ENCODE peak calls at places on chromosomes 2 and 18, in eight cellular contexts. One of them, this sample, is unnamed.

GRCh38 chr18:63084220-63084619 is 235.3 kb downstream of the BCL2 start:
- DNase-seq in astrocyte: no peak
- DNase-seq in hepatocyte: no peak
- DNase-seq in iPS-NIHi11: no peak
- DNase-seq in stimulated activated CD4-positive, alpha-beta T cell treated with anti-CD3 and anti-CD28 coated beads, TNF-alpha, amount 100 ng/mL, for 4 hours: no peak
- DNase-seq in cardiac septum: no peak
- DNase-seq in left ventricle myocardium inferior: no peak
- DNase-seq in LoVo: no peak
- DNase-seq in this sample: no peak

GRCh38 chr2:202090530-202090929 is 17.5 kb downstream of the KIAA2012 start:
- DNase-seq in left ventricle myocardium inferior: peak
- DNase-seq in LoVo: no peak
- DNase-seq in astrocyte: no peak
- DNase-seq in hepatocyte: no peak
- DNase-seq in iPS-NIHi11: no peak
- DNase-seq in stimulated activated CD4-positive, alpha-beta T cell treated with anti-CD3 and anti-CD28 coated beads, TNF-alpha, amount 100 ng/mL, for 4 hours: no peak
- DNase-seq in cardiac septum: no peak
- DNase-seq in this sample: no peak

GRCh38 chr18:24534271-24534670 is 73.8 kb downstream of the HRH4 start:
- DNase-seq in stimulated activated CD4-positive, alpha-beta T cell treated with anti-CD3 and anti-CD28 coated beads, TNF-alpha, amount 100 ng/mL, for 4 hours: no peak
- DNase-seq in cardiac septum: no peak
- DNase-seq in LoVo: no peak
- DNase-seq in left ventricle myocardium inferior: no peak
- DNase-seq in iPS-NIHi11: no peak
- DNase-seq in astrocyte: no peak
- DNase-seq in hepatocyte: no peak
- DNase-seq in this sample: peak

GRCh38 chr2:8628179-8628869 is 53.5 kb upstream of the ID2 start:
- DNase-seq in cardiac septum: peak
- DNase-seq in iPS-NIHi11: peak
- DNase-seq in hepatocyte: peak
- DNase-seq in stimulated activated CD4-positive, alpha-beta T cell treated with anti-CD3 and anti-CD28 coated beads, TNF-alpha, amount 100 ng/mL, for 4 hours: no peak
- DNase-seq in LoVo: peak
- DNase-seq in astrocyte: no peak
- DNase-seq in left ventricle myocardium inferior: no peak
- DNase-seq in this sample: peak

GRCh38 chr2:188142636-188143035 is 149.0 kb upstream of the GULP1 start:
- DNase-seq in stimulated activated CD4-positive, alpha-beta T cell treated with anti-CD3 and anti-CD28 coated beads, TNF-alpha, amount 100 ng/mL, for 4 hours: no peak
- DNase-seq in LoVo: no peak
- DNase-seq in cardiac septum: no peak
- DNase-seq in hepatocyte: no peak
- DNase-seq in iPS-NIHi11: no peak
- DNase-seq in left ventricle myocardium inferior: no peak
- DNase-seq in astrocyte: peak
- DNase-seq in this sample: peak

GRCh38 chr2:199747427-199747826 is 103.6 kb downstream of the FTCDNL1 start:
- DNase-seq in left ventricle myocardium inferior: peak
- DNase-seq in hepatocyte: no peak
- DNase-seq in astrocyte: no peak
- DNase-seq in LoVo: no peak
- DNase-seq in iPS-NIHi11: no peak
- DNase-seq in cardiac septum: no peak
- DNase-seq in stimulated activated CD4-positive, alpha-beta T cell treated with anti-CD3 and anti-CD28 coated beads, TNF-alpha, amount 100 ng/mL, for 4 hours: no peak
- DNase-seq in this sample: no peak

GRCh38 chr2:225464346-225465025 is 65.0 kb downstream of the NYAP2 start:
- DNase-seq in stimulated activated CD4-positive, alpha-beta T cell treated with anti-CD3 and anti-CD28 coated beads, TNF-alpha, amount 100 ng/mL, for 4 hours: no peak
- DNase-seq in left ventricle myocardium inferior: no peak
- DNase-seq in hepatocyte: no peak
- DNase-seq in LoVo: peak
- DNase-seq in iPS-NIHi11: no peak
- DNase-seq in cardiac septum: no peak
- DNase-seq in astrocyte: no peak
- DNase-seq in this sample: peak

GRCh38 chr2:109257653-109258052 is 128.6 kb downstream of the SH3RF3 start:
- DNase-seq in astrocyte: peak
- DNase-seq in iPS-NIHi11: no peak
- DNase-seq in hepatocyte: no peak
- DNase-seq in stimulated activated CD4-positive, alpha-beta T cell treated with anti-CD3 and anti-CD28 coated beads, TNF-alpha, amount 100 ng/mL, for 4 hours: no peak
- DNase-seq in LoVo: no peak
- DNase-seq in cardiac septum: no peak
- DNase-seq in left ventricle myocardium inferior: no peak
- DNase-seq in this sample: no peak

GRCh38 chr2:229340086-229340760 is 69.1 kb upstream of the PID1 start:
- DNase-seq in left ventricle myocardium inferior: no peak
- DNase-seq in stimulated activated CD4-positive, alpha-beta T cell treated with anti-CD3 and anti-CD28 coated beads, TNF-alpha, amount 100 ng/mL, for 4 hours: no peak
- DNase-seq in astrocyte: peak
- DNase-seq in cardiac septum: no peak
- DNase-seq in iPS-NIHi11: no peak
- DNase-seq in LoVo: no peak
- DNase-seq in hepatocyte: no peak
- DNase-seq in this sample: peak

GRCh38 chr2:62456721-62457539 is 49.1 kb downstream of the TMEM17 start:
- DNase-seq in LoVo: peak
- DNase-seq in hepatocyte: peak
- DNase-seq in cardiac septum: peak
- DNase-seq in iPS-NIHi11: peak
- DNase-seq in left ventricle myocardium inferior: peak
- DNase-seq in stimulated activated CD4-positive, alpha-beta T cell treated with anti-CD3 and anti-CD28 coated beads, TNF-alpha, amount 100 ng/mL, for 4 hours: peak
- DNase-seq in astrocyte: peak
- DNase-seq in this sample: peak

GRCh38 chr2:204441316-204441715 is 104.0 kb upstream of the PARD3B start:
- DNase-seq in LoVo: no peak
- DNase-seq in astrocyte: no peak
- DNase-seq in left ventricle myocardium inferior: no peak
- DNase-seq in cardiac septum: no peak
- DNase-seq in iPS-NIHi11: no peak
- DNase-seq in stimulated activated CD4-positive, alpha-beta T cell treated with anti-CD3 and anti-CD28 coated beads, TNF-alpha, amount 100 ng/mL, for 4 hours: no peak
- DNase-seq in hepatocyte: no peak
- DNase-seq in this sample: no peak

GRCh38 chr18:72652990-72653593 is 109.0 kb upstream of the CBLN2 start:
- DNase-seq in left ventricle myocardium inferior: no peak
- DNase-seq in cardiac septum: no peak
- DNase-seq in iPS-NIHi11: peak
- DNase-seq in hepatocyte: peak
- DNase-seq in stimulated activated CD4-positive, alpha-beta T cell treated with anti-CD3 and anti-CD28 coated beads, TNF-alpha, amount 100 ng/mL, for 4 hours: no peak
- DNase-seq in LoVo: peak
- DNase-seq in astrocyte: no peak
- DNase-seq in this sample: peak

GRCh38 chr2:131045925-131046579 is 47.2 kb downstream of the FAM168B start:
- DNase-seq in stimulated activated CD4-positive, alpha-beta T cell treated with anti-CD3 and anti-CD28 coated beads, TNF-alpha, amount 100 ng/mL, for 4 hours: no peak
- DNase-seq in LoVo: no peak
- DNase-seq in cardiac septum: no peak
- DNase-seq in iPS-NIHi11: no peak
- DNase-seq in hepatocyte: no peak
- DNase-seq in astrocyte: no peak
- DNase-seq in left ventricle myocardium inferior: no peak
- DNase-seq in this sample: no peak

GRCh38 chr2:183093857-183094657 is 15.5 kb downstream of the DUSP19 start:
- DNase-seq in astrocyte: peak
- DNase-seq in left ventricle myocardium inferior: no peak
- DNase-seq in LoVo: no peak
- DNase-seq in hepatocyte: no peak
- DNase-seq in iPS-NIHi11: no peak
- DNase-seq in cardiac septum: no peak
- DNase-seq in stimulated activated CD4-positive, alpha-beta T cell treated with anti-CD3 and anti-CD28 coated beads, TNF-alpha, amount 100 ng/mL, for 4 hours: no peak
- DNase-seq in this sample: peak

GRCh38 chr2:95058989-95059601 is 33.6 kb downstream of the MAL start:
- DNase-seq in astrocyte: no peak
- DNase-seq in left ventricle myocardium inferior: no peak
- DNase-seq in cardiac septum: peak
- DNase-seq in stimulated activated CD4-positive, alpha-beta T cell treated with anti-CD3 and anti-CD28 coated beads, TNF-alpha, amount 100 ng/mL, for 4 hours: no peak
- DNase-seq in iPS-NIHi11: no peak
- DNase-seq in hepatocyte: no peak
- DNase-seq in LoVo: no peak
- DNase-seq in this sample: no peak

GRCh38 chr2:178819992-178820391 is 12.8 kb upstream of the TTN start:
- DNase-seq in LoVo: no peak
- DNase-seq in left ventricle myocardium inferior: no peak
- DNase-seq in iPS-NIHi11: no peak
- DNase-seq in cardiac septum: no peak
- DNase-seq in astrocyte: peak
- DNase-seq in hepatocyte: no peak
- DNase-seq in stimulated activated CD4-positive, alpha-beta T cell treated with anti-CD3 and anti-CD28 coated beads, TNF-alpha, amount 100 ng/mL, for 4 hours: no peak
- DNase-seq in this sample: peak

GRCh38 chr2:7694066-7695000 is 777.1 kb downstream of the RNF144A start:
- DNase-seq in hepatocyte: no peak
- DNase-seq in left ventricle myocardium inferior: no peak
- DNase-seq in LoVo: no peak
- DNase-seq in astrocyte: no peak
- DNase-seq in iPS-NIHi11: no peak
- DNase-seq in cardiac septum: no peak
- DNase-seq in stimulated activated CD4-positive, alpha-beta T cell treated with anti-CD3 and anti-CD28 coated beads, TNF-alpha, amount 100 ng/mL, for 4 hours: no peak
- DNase-seq in this sample: no peak

GRCh38 chr2:102236132-102236531 is 49.3 kb downstream of the IL1RL2 start:
- DNase-seq in astrocyte: no peak
- DNase-seq in iPS-NIHi11: no peak
- DNase-seq in hepatocyte: no peak
- DNase-seq in left ventricle myocardium inferior: no peak
- DNase-seq in LoVo: no peak
- DNase-seq in cardiac septum: no peak
- DNase-seq in stimulated activated CD4-positive, alpha-beta T cell treated with anti-CD3 and anti-CD28 coated beads, TNF-alpha, amount 100 ng/mL, for 4 hours: no peak
- DNase-seq in this sample: no peak

GRCh38 chr2:233469261-233470006 is 97.1 kb downstream of the USP40 start:
- DNase-seq in left ventricle myocardium inferior: peak
- DNase-seq in LoVo: no peak
- DNase-seq in hepatocyte: no peak
- DNase-seq in astrocyte: no peak
- DNase-seq in stimulated activated CD4-positive, alpha-beta T cell treated with anti-CD3 and anti-CD28 coated beads, TNF-alpha, amount 100 ng/mL, for 4 hours: no peak
- DNase-seq in iPS-NIHi11: no peak
- DNase-seq in cardiac septum: peak
- DNase-seq in this sample: no peak

GRCh38 chr2:42202299-42203008 is 33.3 kb downstream of the EML4 start:
- DNase-seq in stimulated activated CD4-positive, alpha-beta T cell treated with anti-CD3 and anti-CD28 coated beads, TNF-alpha, amount 100 ng/mL, for 4 hours: no peak
- DNase-seq in hepatocyte: no peak
- DNase-seq in left ventricle myocardium inferior: no peak
- DNase-seq in iPS-NIHi11: no peak
- DNase-seq in LoVo: no peak
- DNase-seq in cardiac septum: no peak
- DNase-seq in astrocyte: no peak
- DNase-seq in this sample: peak

This sample was measured in M059J.